ENCODE peak calls at places on chromosomes 5 and 9, in ten cellular contexts. B is AG10803, K is neural crest cell, V is IMR-90, N is RWPE1, T is ovary, X is GM23338, Y is lung, C is thoracic aorta, P is transverse colon. O is an unnamed sample.

GRCh38 chr9:135138078-135138855 is 50.8 kb downstream of the OLFM1 start:
- DNase-seq in B (no peak), K (no peak), V (no peak), N (no peak), T (no peak), X (no peak), Y (no peak), C (no peak), P (no peak), O (no peak)

GRCh38 chr5:137470111-137470920 is 28.8 kb downstream of the SPOCK1 start:
- DNase-seq in B (peak; percentile 97), K (no peak), V (peak; percentile 94), N (peak; percentile 95), T (no peak), X (no peak), Y (no peak), C (no peak), P (no peak), O (no peak)

GRCh38 chr5:114387433-114387832 is 25.6 kb downstream of the KCNN2 start:
- DNase-seq in B (no peak), K (no peak), V (no peak), N (no peak), T (no peak), X (peak; percentile 27), Y (no peak), C (no peak), P (no peak), O (no peak)

GRCh38 chr9:86695904-86696424 is 251.3 kb downstream of the GAS1 start:
- DNase-seq in B (peak; percentile 49), K (no peak), V (peak; percentile 61), N (no peak), T (no peak), X (no peak), Y (no peak), C (no peak), P (no peak), O (no peak)

GRCh38 chr5:134506054-134507039 is 19.1 kb upstream of the JADE2 start:
- DNase-seq in B (no peak), K (no peak), V (no peak), N (peak; percentile 55), T (no peak), X (peak; percentile 82), Y (peak; percentile 79), C (no peak), P (peak; percentile 95), O (peak; percentile 23)

GRCh38 chr5:123705741-123706140 is 193.8 kb downstream of the CSNK1G3 start:
- DNase-seq in B (peak; percentile 88), K (no peak), V (peak; percentile 66), N (peak; percentile 29), T (no peak), X (no peak), Y (no peak), C (no peak), P (no peak), O (no peak)

GRCh38 chr5:133430095-133430494 is 182.2 kb downstream of the FSTL4 start:
- DNase-seq in B (no peak), K (no peak), V (no peak), N (no peak), T (no peak), X (no peak), Y (no peak), C (no peak), P (no peak), O (no peak)

GRCh38 chr5:156593546-156593945 is 256.5 kb upstream of the PPP1R2B start:
- DNase-seq in B (no peak), K (no peak), V (no peak), N (no peak), T (no peak), X (no peak), Y (no peak), C (no peak), P (no peak), O (no peak)

GRCh38 chr9:136409557-136410455 is 608 bp downstream of the ENTR1 start:
- DNase-seq in B (peak; percentile 31), K (no peak), V (peak; percentile 22), N (peak; percentile 72), T (peak; percentile 51), X (peak; percentile 48), Y (no peak), C (no peak), P (peak; percentile 45), O (peak; percentile 36)

GRCh38 chr9:34896112-34896511 is 62.0 kb upstream of the PHF24 start:
- DNase-seq in B (no peak), K (no peak), V (no peak), N (no peak), T (no peak), X (peak; percentile 40), Y (no peak), C (no peak), P (no peak), O (no peak)
- TF ChIP-seq CTCF in B (no peak), K (no peak), V (no peak), N (no peak), T (no peak), X (peak; percentile 37), Y (no peak), C (no peak), P (no peak), O (no peak)

GRCh38 chr9:79477241-79477830 is 94.4 kb upstream of the TLE4 start:
- DNase-seq in B (peak; percentile 67), K (no peak), V (peak; percentile 61), N (no peak), T (no peak), X (no peak), Y (no peak), C (no peak), P (no peak), O (no peak)

GRCh38 chr9:79482078-79482477 is 89.7 kb upstream of the TLE4 start:
- DNase-seq in B (no peak), K (no peak), V (peak; percentile 56), N (no peak), T (no peak), X (no peak), Y (no peak), C (no peak), P (no peak), O (no peak)

GRCh38 chr9:79473704-79474103 is 98.1 kb upstream of the TLE4 start:
- DNase-seq in B (no peak), K (no peak), V (no peak), N (no peak), T (no peak), X (no peak), Y (no peak), C (no peak), P (no peak), O (no peak)

GRCh38 chr9:79480639-79481038 is 91.1 kb upstream of the TLE4 start:
- DNase-seq in B (no peak), K (no peak), V (no peak), N (no peak), T (no peak), X (no peak), Y (no peak), C (no peak), P (no peak), O (no peak)

GRCh38 chr9:79477955-79478751 is 93.6 kb upstream of the TLE4 start:
- DNase-seq in B (peak; percentile 50), K (peak; percentile 24), V (peak; percentile 29), N (peak; percentile 72), T (no peak), X (peak; percentile 82), Y (no peak), C (no peak), P (peak; percentile 17), O (peak; percentile 23)
- TF ChIP-seq CTCF in B (peak; percentile 42), K (peak; percentile 56), V (peak; percentile 35), N (peak; percentile 28), T (no peak), X (peak; percentile 67), Y (no peak), C (no peak), P (no peak), O (peak; percentile 48)

DNA sequence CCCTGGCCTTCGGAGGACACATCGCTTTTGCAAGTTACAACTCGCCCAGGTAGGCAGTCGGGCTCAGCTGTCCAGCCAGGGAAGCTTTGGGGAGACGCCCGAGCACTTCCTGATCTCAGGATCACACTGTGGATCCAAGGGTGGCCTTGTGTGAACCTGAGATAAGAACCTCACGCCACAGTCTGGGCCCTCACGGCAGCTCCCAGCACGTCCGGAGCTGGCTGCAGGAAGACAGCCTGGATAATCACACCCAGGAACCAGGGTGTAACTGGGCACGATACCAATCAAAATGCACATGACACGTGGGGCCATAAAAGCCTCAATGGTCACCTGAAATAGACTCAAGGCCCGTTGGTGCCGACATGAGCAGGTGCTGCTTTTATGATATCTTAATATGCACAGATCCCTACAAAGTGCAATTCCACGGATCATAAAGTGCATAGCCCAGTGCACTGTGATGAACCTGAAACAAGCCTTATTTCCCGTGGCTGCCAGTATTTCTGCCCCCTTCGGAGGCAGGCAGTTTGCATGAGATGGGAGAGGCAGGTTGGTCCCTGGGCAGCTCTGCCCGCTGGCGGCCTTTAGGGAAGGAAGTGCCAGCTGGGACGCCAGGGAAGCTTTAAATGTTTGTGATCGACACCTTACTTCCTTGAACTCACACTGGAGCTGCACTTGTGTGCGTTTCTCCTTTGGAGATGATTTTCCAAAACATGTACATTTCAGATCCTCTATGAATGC is 14.5 kb downstream of the SLC6A18 start:
- DNase-seq in B (no peak), K (no peak), V (no peak), N (peak; percentile 47), T (no peak), X (no peak), Y (no peak), C (no peak), P (peak; percentile 89), O (no peak)
- TF ChIP-seq CTCF in B (no peak), K (no peak), V (no peak), N (no peak), T (no peak), X (no peak), Y (no peak), C (no peak), P (no peak), O (no peak)

DNA sequence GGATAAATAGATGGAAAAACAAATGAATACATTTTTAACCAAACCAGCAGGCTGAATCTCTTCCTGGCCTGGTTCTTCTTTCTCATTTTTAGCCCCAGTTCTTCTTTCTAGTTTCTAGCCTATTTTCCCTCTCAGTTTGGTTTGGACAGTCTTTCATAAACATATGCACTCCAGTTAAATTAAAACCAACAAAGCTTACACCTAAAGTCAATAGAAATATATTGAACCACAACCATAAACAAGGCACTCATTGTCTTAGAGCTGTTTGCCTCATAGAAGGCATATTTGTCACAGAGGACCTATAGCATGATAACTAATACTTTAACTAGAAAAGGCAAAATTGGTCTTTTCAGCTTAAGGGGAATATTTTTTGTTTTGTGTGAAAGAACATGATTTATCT is 638.3 kb downstream of the NR2F1-AS1 start:
- DNase-seq in B (no peak), K (no peak), V (no peak), N (no peak), T (no peak), X (no peak), Y (no peak), C (no peak), P (no peak), O (no peak)
- TF ChIP-seq CTCF in B (no peak), K (no peak), V (no peak), N (no peak), T (no peak), X (no peak), Y (no peak), C (no peak), P (no peak), O (no peak)